ENCODE peak calls at places on chromosome 6, in ten cellular contexts. K, W, Q, N, H, E, S, X, C and U are unnamed samples.

GRCh38 chr6:170010665-170011232 is 259.3 kb downstream of the ERMARD start:
- DNase-seq in K (no peak), W (no peak), Q (no peak), N (no peak), H (no peak), E (no peak), S (no peak), X (no peak), C (no peak), U (no peak)

GRCh38 chr6:3438190-3439167 is 18.4 kb downstream of the SLC22A23 start:
- DNase-seq in K (no peak), W (no peak), Q (no peak), N (no peak), H (no peak), E (peak), S (no peak), X (no peak), C (peak), U (no peak)

GRCh38 chr6:21985904-21986303 is 310.9 kb downstream of the PRL start:
- DNase-seq in K (no peak), W (no peak), Q (no peak), N (no peak), H (no peak), E (no peak), S (no peak), X (no peak), C (no peak), U (no peak)

GRCh38 chr6:104837158-104837557 is 22.6 kb downstream of the HACE1 start:
- DNase-seq in K (no peak), W (no peak), Q (no peak), N (no peak), H (no peak), E (no peak), S (no peak), X (no peak), C (no peak), U (no peak)

GRCh38 chr6:118551063-118551672 is 3.1 kb downstream of the PLN start:
- DNase-seq in K (no peak), W (no peak), Q (peak), N (no peak), H (no peak), E (peak), S (no peak), X (peak), C (peak), U (no peak)

GRCh38 chr6:136791296-136792065 is 796 bp downstream of the MAP3K5 start:
- DNase-seq in K (peak), W (no peak), Q (peak), N (peak), H (peak), E (no peak), S (peak), X (no peak), C (peak), U (peak)

GRCh38 chr6:109793793-109794192 is 102.7 kb downstream of the FIG4 start:
- DNase-seq in K (no peak), W (peak), Q (no peak), N (no peak), H (no peak), E (peak), S (peak), X (peak), C (peak), U (no peak)

GRCh38 chr6:34657307-34657978 is 39.1 kb downstream of the ILRUN start:
- DNase-seq in K (no peak), W (peak), Q (no peak), N (no peak), H (no peak), E (peak), S (no peak), X (peak), C (peak), U (peak)

GRCh38 chr6:51843470-51844390 is 243.7 kb downstream of the PKHD1 start:
- DNase-seq in K (no peak), W (no peak), Q (no peak), N (no peak), H (no peak), E (no peak), S (no peak), X (no peak), C (no peak), U (no peak)

GRCh38 chr6:65671922-65672321 is 35.1 kb downstream of the EYS start:
- DNase-seq in K (no peak), W (no peak), Q (no peak), N (no peak), H (no peak), E (no peak), S (no peak), X (peak), C (no peak), U (no peak)

GRCh38 chr6:73867411-73867810 is 171.4 kb downstream of the CD109 start:
- DNase-seq in K (no peak), W (no peak), Q (no peak), N (no peak), H (no peak), E (no peak), S (no peak), X (no peak), C (no peak), U (no peak)

DNA sequence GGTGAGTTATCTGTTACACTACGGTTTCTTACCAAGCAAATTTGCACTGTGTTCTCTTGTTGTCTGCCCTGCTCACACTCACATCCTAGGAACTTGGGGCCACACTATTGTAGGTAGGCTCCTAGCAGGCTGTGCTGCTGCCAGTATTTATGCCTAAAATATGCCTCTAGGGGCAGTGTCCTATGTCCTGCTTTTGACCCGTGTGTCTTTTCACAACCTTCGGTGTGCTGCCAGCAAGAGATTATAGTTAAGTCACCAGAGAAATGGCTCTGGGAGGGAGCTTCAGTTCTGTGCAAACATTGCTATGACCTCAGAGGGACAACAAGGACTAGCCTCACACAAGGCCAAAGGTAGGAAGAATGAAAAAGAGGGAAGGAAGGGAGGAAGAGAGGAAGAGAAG is 8.9 kb upstream of the TAAR5 start:
- DNase-seq in K (peak), W (no peak), Q (no peak), N (no peak), H (no peak), E (no peak), S (no peak), X (peak), C (no peak), U (peak)
- TF ChIP-seq CTCF in K (peak), W (peak), Q (peak), N (no peak), H (no peak), E (peak), S (no peak), X (peak), C (peak), U (no peak)

DNA sequence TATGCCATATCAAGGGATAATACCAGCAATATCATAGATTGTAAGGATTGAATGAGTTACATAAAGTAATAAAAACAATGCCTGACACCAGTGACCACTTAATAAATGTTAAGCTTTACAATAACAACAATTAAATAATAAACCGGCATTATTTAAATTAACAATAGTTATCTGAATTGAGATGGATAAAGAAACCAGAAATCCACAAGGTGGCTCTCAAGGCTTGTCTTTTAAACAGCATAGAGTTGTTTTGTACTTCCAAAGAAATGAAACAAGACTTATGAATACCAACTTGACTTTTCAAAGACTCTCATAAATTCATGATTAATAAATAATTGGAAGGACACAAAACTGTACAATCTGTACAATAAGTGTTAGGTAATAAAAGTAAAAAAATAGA is 203.1 kb downstream of the ASCC3 start:
- DNase-seq in K (no peak), W (no peak), Q (no peak), N (no peak), H (no peak), E (no peak), S (no peak), X (no peak), C (peak), U (no peak)
- TF ChIP-seq CTCF in K (no peak), W (peak), Q (no peak), N (no peak), H (no peak), E (peak), S (no peak), X (no peak), C (peak), U (no peak)

GRCh38 chr6:36793913-36794703 is 45.1 kb downstream of the CPNE5 start:
- DNase-seq in K (no peak), W (no peak), Q (no peak), N (no peak), H (peak), E (no peak), S (no peak), X (no peak), C (no peak), U (no peak)
- TF ChIP-seq CTCF in K (no peak), W (no peak), Q (no peak), N (no peak), H (no peak), E (no peak), S (no peak), X (no peak), C (no peak), U (no peak)

DNA sequence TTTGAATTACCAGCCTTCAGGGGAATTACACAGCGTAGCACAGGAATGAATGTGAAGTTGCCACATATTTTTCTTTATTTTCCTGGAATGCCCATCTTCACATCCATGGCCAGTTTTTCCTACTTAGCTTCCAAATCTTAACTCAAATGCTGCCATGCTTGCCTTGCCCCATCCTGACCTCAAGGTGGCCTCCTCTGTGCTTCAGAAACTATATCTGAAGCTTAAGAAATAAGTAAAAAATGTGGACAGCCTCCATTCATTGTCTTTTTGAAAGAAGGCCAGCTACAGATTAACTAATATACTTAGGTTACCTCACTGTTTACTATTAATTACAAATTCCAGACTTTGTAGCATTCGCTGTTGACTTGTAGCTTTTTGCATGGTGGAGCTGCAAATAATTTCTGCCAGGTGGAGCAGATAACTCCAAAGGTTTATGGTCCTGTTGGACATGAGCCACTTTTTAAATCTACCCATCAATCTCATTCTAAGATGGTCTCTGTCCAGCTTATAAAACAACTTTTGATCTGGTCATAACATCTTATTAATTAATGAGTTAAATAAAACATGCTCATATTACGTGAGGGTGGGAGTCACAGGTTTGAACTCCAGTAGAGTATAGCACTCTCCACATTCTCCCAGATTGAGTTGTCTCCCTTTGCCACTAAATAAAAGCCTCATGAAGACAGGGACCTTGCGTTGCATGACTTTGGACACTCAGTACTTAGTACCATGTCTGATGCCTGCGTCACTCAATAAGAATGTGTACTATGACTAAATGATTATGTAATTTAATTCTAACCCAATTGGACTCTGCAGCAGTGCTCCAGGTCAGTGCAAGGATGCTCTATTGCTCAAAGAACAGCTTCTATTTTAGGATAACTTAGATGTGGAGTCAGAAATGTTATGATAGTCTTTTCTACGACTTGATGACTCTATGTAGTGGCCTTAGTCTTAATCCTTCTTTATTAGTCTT is 678.6 kb upstream of the CITED2 start:
- DNase-seq in K (peak), W (no peak), Q (peak), N (no peak), H (no peak), E (no peak), S (no peak), X (no peak), C (peak), U (peak)
- TF ChIP-seq CTCF in K (peak), W (peak), Q (peak), N (peak), H (no peak), E (peak), S (peak), X (no peak), C (peak), U (peak)